ENCODE peak calls at places on chromosomes 7 and 10, in six cellular contexts. U is IMR-90, F is H9, H is mesendoderm, M is mesenchymal stem cell, S is H1. C is an unnamed sample.

GRCh38 chr10:101041252-101041761 is 10.3 kb downstream of the SFXN3 start:
- DNase-seq in M (peak; percentile 89), H (peak; percentile 90), U (peak; percentile 88), F (peak; percentile 84), S (peak; percentile 85), C (no peak)

GRCh38 chr10:50421026-50421719 is 169.9 kb upstream of the ASAH2 start:
- DNase-seq in H (peak; percentile 74), S (peak; percentile 58), U (peak; percentile 21), F (peak; percentile 55), M (peak; percentile 44), C (no peak)

GRCh38 chr10:48976208-48976607 is 36.6 kb upstream of the LRRC18 start:
- DNase-seq in U (peak; percentile 4), S (no peak), F (peak; percentile 39), H (peak; percentile 42), M (no peak), C (no peak)

GRCh38 chr10:103745264-103746247 is 109.8 kb downstream of the SH3PXD2A start:
- DNase-seq in S (no peak), H (peak; percentile 53), F (peak; percentile 56), M (no peak), U (peak; percentile 44), C (no peak)

GRCh38 chr10:71394926-71395562 is 1.7 kb upstream of the CDH23 start:
- DNase-seq in S (peak; percentile 16), F (peak; percentile 12), U (no peak), H (no peak), M (no peak), C (no peak)

GRCh38 chr10:69910566-69910965 is 108.9 kb downstream of the COL13A1 start:
- DNase-seq in M (no peak), S (no peak), H (no peak), F (no peak), U (no peak), C (no peak)

GRCh38 chr10:68550747-68551411 is 9.3 kb upstream of the TET1 start:
- DNase-seq in U (peak; percentile 82), M (peak; percentile 86), S (peak; percentile 65), H (peak; percentile 96), F (peak; percentile 81), C (peak; percentile 73)

GRCh38 chr7:134920026-134920758 is 66.1 kb upstream of the AGBL3 start:
- DNase-seq in M (peak; percentile 89), F (no peak), H (no peak), U (peak; percentile 97), S (no peak), C (no peak)

GRCh38 chr7:32217841-32218467 is 147.7 kb upstream of the PDE1C start:
- DNase-seq in U (no peak), F (no peak), H (no peak), M (no peak), S (peak; percentile 17), C (no peak)

GRCh38 chr10:28837613-28838390 is 160.5 kb downstream of the BAMBI start:
- DNase-seq in F (no peak), H (no peak), U (no peak), M (peak; percentile 29), S (no peak), C (no peak)

GRCh38 chr10:33052476-33052875 is 94.4 kb upstream of the ITGB1 start:
- DNase-seq in S (no peak), H (no peak), U (no peak), M (no peak), F (no peak), C (no peak)

GRCh38 chr7:20152511-20152910 is 64.7 kb downstream of the MACC1 start:
- DNase-seq in M (peak; percentile 82), F (no peak), U (peak; percentile 13), H (no peak), S (no peak), C (no peak)

GRCh38 chr7:26686448-26686981 is 177.9 kb downstream of the SKAP2 start:
- DNase-seq in U (peak; percentile 92), F (peak; percentile 66), S (no peak), M (peak; percentile 72), H (peak; percentile 88), C (peak; percentile 31)

GRCh38 chr7:142557971-142558582 is 191.2 kb upstream of the PRSS1 start:
- DNase-seq in M (no peak), U (peak; percentile 72), H (peak; percentile 87), F (peak; percentile 70), S (peak; percentile 82), C (peak; percentile 9)

GRCh38 chr10:87976101-87976743 is 112.8 kb downstream of the PTEN start:
- DNase-seq in H (no peak), M (peak; percentile 44), S (no peak), U (peak; percentile 42), F (no peak), C (no peak)

GRCh38 chr7:133853706-133854276 is 273.3 kb upstream of the LRGUK start:
- DNase-seq in F (peak; percentile 63), M (peak; percentile 69), S (peak; percentile 71), H (peak; percentile 77), U (peak; percentile 90), C (peak; percentile 26)

GRCh38 chr7:37420931-37421330 is 27.7 kb downstream of the ELMO1 start:
- DNase-seq in H (no peak), F (no peak), S (no peak), U (no peak), M (no peak), C (no peak)

GRCh38 chr10:59337254-59337653 is 25.1 kb downstream of the FAM13C start:
- DNase-seq in M (peak; percentile 63), F (no peak), U (peak; percentile 64), S (no peak), H (no peak), C (no peak)

GRCh38 chr7:151013728-151014497 is 10.4 kb downstream of the ATG9B start:
- DNase-seq in U (peak; percentile 22), M (no peak), F (peak; percentile 97), H (peak; percentile 98), S (peak; percentile 90), C (peak; percentile 88)

GRCh38 chr10:131874991-131875451 is 25.8 kb upstream of the PPP2R2D start:
- DNase-seq in U (peak; percentile 72), F (peak; percentile 90), S (peak; percentile 94), H (peak; percentile 90), M (peak; percentile 74), C (peak; percentile 83)

GRCh38 chr7:93178213-93178612 is 30.0 kb upstream of the SAMD9L start:
- DNase-seq in M (peak; percentile 4), H (no peak), F (no peak), S (no peak), U (peak; percentile 23), C (no peak)

GRCh38 chr7:26182283-26182682 is 18.3 kb downstream of the HNRNPA2B1 start:
- DNase-seq in U (no peak), H (no peak), S (no peak), M (no peak), F (no peak), C (no peak)

GRCh38 chr10:96651998-96652431 is 65.2 kb upstream of the TM9SF3 start:
- DNase-seq in F (no peak), H (no peak), U (no peak), M (no peak), S (no peak), C (no peak)

GRCh38 chr10:60666221-60666620 is 112.1 kb upstream of the CDK1 start:
- DNase-seq in F (no peak), U (no peak), M (peak; percentile 30), S (no peak), H (no peak), C (no peak)

GRCh38 chr10:70480254-70480861 is 1.8 kb downstream of the PALD1 start:
- DNase-seq in H (no peak), S (peak; percentile 47), U (no peak), F (no peak), M (no peak), C (no peak)

GRCh38 chr10:43215758-43216455 is 51.0 kb downstream of the RASGEF1A start:
- DNase-seq in M (no peak), H (no peak), U (no peak), F (no peak), S (no peak), C (no peak)

GRCh38 chr10:22321831-22322662 is 1.1 kb downstream of the BMI1 start:
- DNase-seq in M (peak; percentile 40), H (no peak), U (no peak), F (peak; percentile 46), S (peak; percentile 69), C (peak; percentile 43)

GRCh38 chr7:143013897-143014296 is 13.0 kb downstream of the OR9A2 start:
- DNase-seq in S (no peak), U (peak; percentile 53), H (no peak), M (peak; percentile 10), F (no peak), C (no peak)

GRCh38 chr7:4667776-4668509 is 14.2 kb upstream of the FOXK1 start:
- DNase-seq in M (peak; percentile 74), H (no peak), S (no peak), U (peak; percentile 90), F (no peak), C (no peak)

GRCh38 chr7:48887500-48887899 is 36.8 kb upstream of the CDC14C start:
- DNase-seq in F (no peak), H (peak; percentile 11), M (no peak), S (no peak), U (no peak), C (no peak)

GRCh38 chr7:91941450-91941849 is 788 bp downstream of the AKAP9 start:
- DNase-seq in M (peak; percentile 56), F (peak; percentile 31), S (no peak), H (peak; percentile 50), U (peak; percentile 18), C (peak; percentile 21)

GRCh38 chr7:114934074-114934473 is 12.2 kb downstream of the MDFIC start:
- DNase-seq in S (no peak), U (no peak), M (no peak), H (no peak), F (no peak), C (no peak)
- H3K4me1 ChIP-seq in S (no peaks in the 10 kb centered on the region), U (peaks cover 5% of the 10 kb centered on the region), M (peaks cover 2% of the 10 kb centered on the region), H (peaks cover 9% of the 10 kb centered on the region), F (no peaks in the 10 kb centered on the region), C (peaks cover 9% of the 10 kb centered on the region)

GRCh38 chr7:1045727-1046063 is 1.3 kb downstream of the GPR146 start:
- DNase-seq in F (no peak), S (no peak), U (no peak), H (no peak), M (no peak), C (no peak)
- H2BK15ac ChIP-seq in F (no peak overlapping the region), S (no peak overlapping the region), U (no peak overlapping the region), H (no peak overlapping the region), M (no peak overlapping the region), C (no peak overlapping the region)

DNA sequence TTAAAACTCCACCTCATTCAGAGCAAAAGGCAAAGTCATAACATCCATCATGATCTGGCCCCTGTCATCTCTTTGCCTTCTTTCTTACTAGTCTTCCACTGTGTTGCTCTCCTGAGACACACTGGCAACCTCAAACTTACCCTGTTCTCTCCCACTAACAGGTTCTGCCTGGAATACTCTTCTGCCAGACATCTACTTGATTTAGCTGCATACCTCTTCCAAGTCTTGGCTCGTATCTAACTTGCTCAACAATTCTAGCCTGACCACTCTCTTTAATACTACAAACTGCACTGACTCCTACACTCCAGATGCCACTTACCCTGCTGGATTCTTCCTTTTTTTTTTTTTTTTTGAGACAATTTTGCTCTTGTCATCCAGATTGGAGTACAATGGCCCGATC is 167.0 kb upstream of the MTPN start:
- DNase-seq in S (no peak), U (no peak), M (no peak), H (no peak), F (no peak), C (no peak)
- H3K4me1 ChIP-seq in S (no peaks in the 10 kb centered on the region), U (no peaks in the 10 kb centered on the region), M (no peaks in the 10 kb centered on the region), H (no peaks in the 10 kb centered on the region), F (no peaks in the 10 kb centered on the region), C (no peaks in the 10 kb centered on the region)

DNA sequence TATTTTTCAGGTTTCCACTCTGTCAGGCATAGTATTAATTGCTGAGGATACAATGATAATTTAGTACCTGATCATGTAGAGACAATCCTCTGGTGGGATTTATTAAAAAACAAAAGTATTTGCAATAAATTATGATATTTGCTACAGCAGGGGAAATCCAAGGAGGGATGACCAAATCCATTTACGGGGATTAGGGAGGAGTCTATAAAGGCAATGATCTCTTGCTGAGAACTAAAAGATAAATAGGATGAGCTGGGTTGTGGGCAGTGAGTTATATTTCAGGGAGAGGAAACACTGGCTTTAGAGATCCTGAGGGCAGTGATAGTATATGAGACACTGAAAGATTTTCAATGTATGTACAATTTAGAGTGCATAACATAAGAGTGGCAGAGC is 305.5 kb downstream of the GPR37 start:
- DNase-seq in F (no peak), S (no peak), U (peak; percentile 6), H (no peak), M (peak; percentile 76), C (no peak)
- H2BK15ac ChIP-seq in F (no peak overlapping the region), S (no peak overlapping the region), U (peak overlapping the region; percentile 83), H (no peak overlapping the region), M (no peak overlapping the region), C (no peak overlapping the region)